ENCODE peak calls at places on chromosomes 12 and 14, in seven cellular contexts. U is psoas muscle, Q is T follicular helper cell, I is T47D, A is pons, T is dermis microvascular lymphatic vessel endothelial cell, O is HEK293T. B is an unnamed sample.

GRCh38 chr12:57836442-57837375 is 9.8 kb downstream of the CTDSP2 start:
- DNase-seq in U (peak; percentile 81), Q (no peak), I (no peak), A (peak; percentile 82), T (peak; percentile 77), O (peak; percentile 42), B (peak; percentile 33)

GRCh38 chr12:106195638-106196037 is 52.2 kb downstream of the CKAP4 start:
- DNase-seq in U (peak; percentile 79), Q (no peak), I (no peak), A (peak; percentile 69), T (no peak), O (no peak), B (no peak)

GRCh38 chr12:1130164-1130563 is 139.1 kb downstream of the ERC1 start:
- DNase-seq in U (no peak), Q (no peak), I (no peak), A (no peak), T (peak; percentile 83), O (no peak), B (no peak)

GRCh38 chr14:69828879-69829278 is 31.8 kb upstream of the SLC10A1 start:
- DNase-seq in U (no peak), Q (no peak), I (no peak), A (no peak), T (no peak), O (no peak), B (no peak)

GRCh38 chr14:40574780-40575179 is 1031.9 kb upstream of the LRFN5 start:
- DNase-seq in U (no peak), Q (no peak), I (no peak), A (no peak), T (no peak), O (no peak), B (no peak)

GRCh38 chr14:98489115-98489514 is 782.9 kb downstream of the BCL11B start:
- DNase-seq in U (no peak), Q (no peak), I (no peak), A (no peak), T (no peak), O (no peak), B (no peak)

GRCh38 chr14:55111122-55111705 is 17.8 kb upstream of the LGALS3 start:
- DNase-seq in U (no peak), Q (no peak), I (no peak), A (no peak), T (no peak), O (no peak), B (no peak)

GRCh38 chr12:115897718-115898117 is 379.8 kb downstream of the MED13L start:
- DNase-seq in U (no peak), Q (no peak), I (no peak), A (no peak), T (no peak), O (no peak), B (no peak)

GRCh38 chr12:62686938-62687337 is 220.3 kb downstream of the MON2 start:
- DNase-seq in U (no peak), Q (no peak), I (no peak), A (no peak), T (no peak), O (no peak), B (no peak)

GRCh38 chr12:98464155-98464554 is 51.2 kb upstream of the TMPO start:
- DNase-seq in U (no peak), Q (no peak), I (no peak), A (no peak), T (no peak), O (no peak), B (no peak)

GRCh38 chr14:72636871-72637270 is 257.0 kb downstream of the DPF3 start:
- DNase-seq in U (no peak), Q (no peak), I (no peak), A (no peak), T (no peak), O (no peak), B (no peak)

GRCh38 chr12:93098077-93098476 is 169.0 kb upstream of the EEA1 start:
- DNase-seq in U (peak; percentile 40), Q (peak; percentile 57), I (no peak), A (peak; percentile 70), T (peak; percentile 55), O (peak; percentile 34), B (peak; percentile 56)

GRCh38 chr12:51970904-51971646 is 19.6 kb downstream of the ACVR1B start:
- DNase-seq in U (no peak), Q (no peak), I (no peak), A (no peak), T (peak; percentile 84), O (peak; percentile 75), B (peak; percentile 56)

GRCh38 chr14:51283402-51283825 is 43.4 kb downstream of the TMX1 start:
- DNase-seq in U (no peak), Q (no peak), I (peak; percentile 73), A (peak; percentile 83), T (peak; percentile 91), O (peak; percentile 67), B (no peak)

GRCh38 chr14:94389731-94390371 is 1.4 kb upstream of the SERPINA1 start:
- DNase-seq in U (no peak), Q (no peak), I (no peak), A (no peak), T (no peak), O (no peak), B (no peak)

GRCh38 chr12:32499048-32499447 is 99.7 kb downstream of the FGD4 start:
- DNase-seq in U (no peak), Q (no peak), I (no peak), A (no peak), T (no peak), O (no peak), B (no peak)

GRCh38 chr12:88578274-88578673 is 2.0 kb downstream of the KITLG start:
- DNase-seq in U (no peak), Q (no peak), I (no peak), A (no peak), T (no peak), O (no peak), B (no peak)

GRCh38 chr12:112130461-112130998 is 5.2 kb downstream of the TRAFD1 start:
- DNase-seq in U (no peak), Q (no peak), I (no peak), A (peak; percentile 76), T (peak; percentile 40), O (no peak), B (no peak)

GRCh38 chr12:55721601-55722213 is 1.5 kb downstream of the RDH5 start:
- DNase-seq in U (peak; percentile 40), Q (no peak), I (no peak), A (no peak), T (no peak), O (no peak), B (no peak)

GRCh38 chr12:5459051-5459782 is 27.3 kb downstream of the NTF3 start:
- DNase-seq in U (no peak), Q (no peak), I (no peak), A (no peak), T (no peak), O (no peak), B (no peak)

GRCh38 chr12:14810167-14810952 is 3.6 kb downstream of the SMCO3 start:
- DNase-seq in U (no peak), Q (no peak), I (no peak), A (no peak), T (no peak), O (no peak), B (no peak)

GRCh38 chr12:119340604-119341003 is 6.1 kb downstream of the CCDC60 start:
- DNase-seq in U (no peak), Q (no peak), I (no peak), A (no peak), T (no peak), O (no peak), B (no peak)

GRCh38 chr12:78330131-78330530 is 499.4 kb downstream of the NAV3 start:
- DNase-seq in U (no peak), Q (no peak), I (no peak), A (peak; percentile 22), T (no peak), O (no peak), B (no peak)

GRCh38 chr12:89779090-89779489 is 70.5 kb upstream of the ATP2B1 start:
- DNase-seq in U (no peak), Q (no peak), I (no peak), A (no peak), T (no peak), O (no peak), B (no peak)

GRCh38 chr12:63985456-63985855 is 141.0 kb downstream of the SRGAP1 start:
- DNase-seq in U (no peak), Q (no peak), I (no peak), A (no peak), T (no peak), O (no peak), B (no peak)

GRCh38 chr14:99728231-99728920 is 44.3 kb downstream of the CYP46A1 start:
- DNase-seq in U (no peak), Q (no peak), I (no peak), A (no peak), T (no peak), O (no peak), B (no peak)

GRCh38 chr12:77294016-77294415 is 228.6 kb upstream of the E2F7 start:
- DNase-seq in U (no peak), Q (no peak), I (no peak), A (no peak), T (peak; percentile 46), O (no peak), B (no peak)

GRCh38 chr12:93215290-93215678 is 162.4 kb upstream of the NUDT4 start:
- DNase-seq in U (no peak), Q (no peak), I (no peak), A (no peak), T (no peak), O (no peak), B (no peak)

GRCh38 chr14:65860956-65861631 is 448.6 kb downstream of the FUT8 start:
- DNase-seq in U (no peak), Q (no peak), I (no peak), A (no peak), T (no peak), O (no peak), B (peak; percentile 43)

GRCh38 chr12:110546339-110546738 is 36.8 kb downstream of the PPTC7 start:
- DNase-seq in U (no peak), Q (no peak), I (no peak), A (no peak), T (peak; percentile 61), O (no peak), B (no peak)

GRCh38 chr12:120529641-120530314 is 820 bp upstream of the COQ5 start:
- DNase-seq in U (no peak), Q (no peak), I (peak; percentile 69), A (peak; percentile 60), T (peak; percentile 67), O (peak; percentile 56), B (no peak)

GRCh38 chr12:26274441-26275312 is 79.3 kb downstream of the SSPN start:
- DNase-seq in U (peak; percentile 85), Q (no peak), I (peak; percentile 16), A (peak; percentile 93), T (peak; percentile 98), O (peak; percentile 62), B (peak; percentile 26)

GRCh38 chr14:36647417-36647826 is 14.2 kb upstream of the PAX9 start:
- DNase-seq in U (no peak), Q (no peak), I (no peak), A (no peak), T (no peak), O (no peak), B (no peak)

GRCh38 chr14:99073401-99073800 is 198.6 kb downstream of the BCL11B start:
- DNase-seq in U (no peak), Q (no peak), I (no peak), A (no peak), T (no peak), O (no peak), B (no peak)

GRCh38 chr14:47040490-47040889 is 388.9 kb upstream of the RPL10L start:
- DNase-seq in U (no peak), Q (no peak), I (peak; percentile 7), A (peak; percentile 59), T (no peak), O (peak; percentile 10), B (no peak)

GRCh38 chr14:99564256-99564902 is 39.6 kb downstream of the CCDC85C start:
- DNase-seq in U (no peak), Q (no peak), I (no peak), A (peak; percentile 81), T (peak; percentile 88), O (no peak), B (no peak)

GRCh38 chr14:30332374-30332773 is 226.6 kb upstream of the G2E3 start:
- DNase-seq in U (no peak), Q (no peak), I (no peak), A (no peak), T (no peak), O (no peak), B (no peak)

GRCh38 chr12:2853626-2854025 is 3.2 kb downstream of the TEX52 start:
- DNase-seq in U (peak; percentile 84), Q (no peak), I (peak; percentile 69), A (peak; percentile 57), T (peak; percentile 72), O (peak; percentile 92), B (peak; percentile 19)

B was measured in activated T-helper 1 cell treated with anti-CD3 and anti-CD28 coated beads, Interleukin-12 subunit alpha, Interleukin-12 subunit beta, Interleukin-2, Interleukin-4 antibody, amounts not matched to agents 30 ng/mL and 10 ng/mL and 1 ng/mL, durations not matched to agents 14 hours and 24 hours and 36 hours.